ENCODE peak calls at places on chromosomes 5 and 9, in ten cellular contexts. X, Y, D, T, C, K, Q, F, N and I are unnamed samples.

GRCh38 chr9:116800074-116800473 is 113.0 kb downstream of the TRIM32 start:
- DNase-seq in X (no peak), Y (no peak), K (no peak), N (no peak), C (no peak), D (no peak), T (no peak), F (no peak), Q (no peak), I (no peak)

GRCh38 chr9:18472915-18473314 is 1.0 kb upstream of the ADAMTSL1 start:
- DNase-seq in D (no peak), F (no peak), K (no peak), Q (peak), C (no peak), T (no peak), N (no peak), Y (no peak), X (peak), I (no peak)

GRCh38 chr5:98365126-98365525 is 408.3 kb upstream of the RGMB start:
- DNase-seq in K (no peak), C (no peak), Y (peak), X (no peak), F (no peak), T (no peak), D (no peak), N (no peak), Q (no peak), I (no peak)

GRCh38 chr5:113607361-113607760 is 93.9 kb downstream of the YTHDC2 start:
- DNase-seq in C (no peak), T (no peak), D (no peak), Q (no peak), N (no peak), Y (no peak), X (no peak), K (no peak), F (no peak), I (no peak)

GRCh38 chr5:101531031-101531430 is 627.9 kb upstream of the ST8SIA4 start:
- DNase-seq in F (no peak), Y (no peak), T (no peak), C (no peak), K (no peak), D (no peak), N (no peak), Q (no peak), X (peak), I (no peak)

GRCh38 chr9:118686940-118687339 is 682.3 kb downstream of the BRINP1 start:
- DNase-seq in T (no peak), K (no peak), C (no peak), D (no peak), Y (no peak), X (no peak), N (no peak), F (no peak), Q (no peak), I (no peak)

GRCh38 chr9:85224729-85225128 is 517.0 kb downstream of the AGTPBP1 start:
- DNase-seq in N (peak), D (no peak), Y (no peak), C (no peak), T (no peak), K (peak), F (no peak), Q (peak), X (peak), I (no peak)

GRCh38 chr5:22708770-22709328 is 144.3 kb downstream of the CDH12 start:
- DNase-seq in F (no peak), Y (no peak), Q (no peak), D (no peak), N (no peak), X (no peak), T (no peak), C (no peak), K (no peak), I (no peak)

GRCh38 chr9:131398204-131398603 is 4.3 kb downstream of the PRRC2B start:
- DNase-seq in D (peak), C (no peak), Y (peak), Q (no peak), F (no peak), T (peak), N (peak), K (no peak), X (no peak), I (peak)

GRCh38 chr9:12329623-12329985 is 363.6 kb upstream of the TYRP1 start:
- DNase-seq in Q (no peak), C (no peak), K (no peak), Y (no peak), D (no peak), T (no peak), F (no peak), X (no peak), N (no peak), I (no peak)
- H3K4me3 ChIP-seq in Q (no peak), C (no peak), K (no peak), Y (no peak), D (no peak), T (no peak), F (no peak), X (no peak), N (no peak), I (no peak)

GRCh38 chr5:53111139-53111538 is 1.6 kb upstream of the MOCS2 start:
- DNase-seq in F (no peak), T (no peak), Q (no peak), X (no peak), N (no peak), K (no peak), D (no peak), C (no peak), Y (no peak), I (no peak)
- H3K4me3 ChIP-seq in F (no peak), T (no peak), Q (no peak), X (no peak), N (no peak), K (no peak), D (no peak), C (peak), Y (no peak), I (no peak)

GRCh38 chr9:114395768-114396167 is 8.0 kb upstream of the AKNA start:
- DNase-seq in K (no peak), D (no peak), Q (no peak), N (no peak), F (no peak), T (no peak), Y (no peak), X (no peak), C (no peak), I (no peak)

GRCh38 chr9:114396558-114397218 is 8.9 kb upstream of the AKNA start:
- DNase-seq in C (no peak), K (peak), F (no peak), X (peak), T (no peak), Y (no peak), D (peak), N (peak), Q (peak), I (no peak)

GRCh38 chr9:114397219-114397847 is 9.6 kb upstream of the AKNA start:
- DNase-seq in Q (no peak), T (no peak), D (no peak), F (no peak), C (no peak), Y (no peak), N (no peak), X (no peak), K (no peak), I (no peak)

GRCh38 chr9:114394523-114395193 is 6.9 kb upstream of the AKNA start:
- DNase-seq in Q (no peak), N (no peak), K (no peak), C (no peak), X (no peak), F (no peak), Y (no peak), T (no peak), D (no peak), I (no peak)

DNA sequence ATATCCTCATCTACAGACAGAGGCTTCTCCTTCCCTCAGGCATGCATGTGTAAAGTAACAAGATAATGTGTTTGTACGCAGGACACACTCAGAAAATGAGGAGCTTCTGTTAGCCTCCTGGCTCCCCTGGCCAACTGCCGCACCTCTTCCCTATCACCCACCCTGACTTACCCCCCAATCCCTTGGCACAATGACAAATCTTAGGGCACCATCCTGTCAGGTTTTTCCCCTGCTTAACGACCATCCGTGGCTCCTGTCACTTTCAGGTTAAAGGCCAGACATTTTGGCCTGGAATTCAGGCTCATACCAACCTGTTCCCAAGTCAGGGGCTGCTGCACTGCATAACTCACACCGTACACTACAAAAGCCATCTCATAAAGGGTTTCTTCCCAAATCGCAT is 7.4 kb upstream of the AKNA start:
- DNase-seq in X (no peak), C (no peak), F (no peak), T (no peak), D (no peak), Y (no peak), Q (no peak), K (no peak), N (no peak), I (no peak)
- H3K4me3 ChIP-seq in X (no peak), C (no peak), F (no peak), T (no peak), D (peak), Y (no peak), Q (no peak), K (no peak), N (no peak), I (no peak)

GRCh38 chr9:128770286-128770685 is 1.4 kb downstream of the ZER1 start:
- DNase-seq in N (no peak), F (no peak), X (no peak), Q (no peak), C (no peak), Y (peak), T (no peak), K (no peak), D (no peak), I (no peak)
- H3K4me3 ChIP-seq in N (peak), F (peak), X (no peak), Q (peak), C (peak), Y (peak), T (no peak), K (no peak), D (peak), I (no peak)

DNA sequence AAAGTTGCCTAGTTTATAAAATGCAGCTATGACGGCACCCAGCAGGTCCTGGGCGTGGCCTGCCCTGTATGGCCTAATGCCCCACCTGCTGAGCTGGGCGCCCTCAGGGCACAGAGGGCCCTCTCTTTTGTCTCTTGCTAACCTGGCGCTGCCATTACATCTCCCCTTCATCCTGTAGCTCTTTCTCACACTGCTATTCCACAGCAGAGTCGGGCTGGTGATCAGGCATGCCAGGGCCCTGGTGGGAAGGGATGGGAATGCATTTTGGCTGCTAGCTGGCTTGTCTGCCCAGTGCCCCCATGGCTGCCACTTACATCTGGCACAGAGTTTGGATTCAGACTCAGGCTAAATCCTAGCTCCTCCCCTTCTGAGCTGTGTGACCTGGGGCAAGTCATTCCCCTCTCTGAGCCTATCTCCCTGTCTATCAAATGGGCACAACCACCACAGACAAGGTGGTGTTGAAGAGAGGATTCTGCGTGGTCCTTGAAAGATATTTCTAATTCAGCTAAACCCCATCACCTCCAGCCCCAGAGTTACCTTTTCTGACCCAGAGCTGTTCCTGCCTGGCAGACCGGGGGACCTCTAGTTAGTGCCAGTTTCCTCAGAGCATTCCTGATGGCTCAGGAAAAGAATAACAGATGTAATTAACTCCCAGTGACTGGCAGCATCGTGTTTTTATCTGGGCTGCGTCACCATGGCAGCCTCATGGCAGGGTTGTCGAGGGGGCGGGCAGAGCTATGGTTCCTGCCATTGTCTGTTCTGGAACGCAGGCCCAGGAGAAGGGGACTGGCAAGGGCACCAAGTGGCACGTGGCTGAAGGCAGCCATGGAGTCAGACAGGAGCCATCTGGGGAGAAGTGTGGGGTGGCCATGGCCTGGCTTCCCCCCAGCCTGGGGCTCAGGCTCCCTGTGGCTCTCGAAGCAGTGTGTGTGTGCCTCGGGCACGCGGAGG is 6.3 kb downstream of the PRR7 start:
- DNase-seq in Q (peak), F (no peak), X (no peak), T (no peak), N (no peak), K (no peak), D (no peak), C (no peak), Y (peak), I (no peak)
- H3K4me3 ChIP-seq in Q (no peak), F (no peak), X (no peak), T (no peak), N (no peak), K (no peak), D (peak), C (no peak), Y (no peak), I (no peak)

DNA sequence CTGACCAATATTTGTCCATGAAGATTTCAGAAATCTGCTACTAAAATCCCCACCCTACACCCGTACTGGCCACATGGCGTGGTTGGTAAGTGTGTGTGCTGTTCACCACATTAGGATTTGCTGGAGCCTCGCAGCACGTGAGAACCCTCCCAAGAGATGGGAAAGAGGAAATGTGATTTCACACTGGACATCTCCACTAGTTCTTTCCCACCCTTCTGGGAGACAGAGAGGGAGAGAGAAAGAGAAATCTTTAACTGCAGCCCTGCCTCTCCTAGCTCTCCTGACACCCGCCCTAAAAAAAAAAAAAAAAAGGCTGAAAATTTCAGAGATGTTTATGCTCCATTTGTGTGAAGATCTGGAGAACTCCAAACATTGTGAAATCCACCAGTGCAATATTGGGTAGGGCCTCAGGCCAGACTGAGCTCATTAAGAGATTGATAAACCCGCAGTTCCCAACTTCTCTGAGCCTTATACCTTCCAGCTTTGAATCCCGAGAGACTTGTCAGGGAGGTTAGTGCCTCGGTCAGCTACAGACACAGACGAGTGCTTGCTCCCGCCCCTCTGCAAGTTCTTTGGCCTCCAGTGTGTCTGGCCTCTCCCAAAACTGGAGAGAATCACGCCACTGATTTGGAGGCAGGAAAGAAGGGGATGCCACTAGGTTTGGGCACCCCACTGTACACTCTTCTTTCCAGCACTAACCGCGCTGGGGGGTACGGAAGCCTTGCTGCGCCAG is 1.9 kb downstream of the SPRY4 start:
- DNase-seq in K (no peak), N (peak), Q (peak), C (no peak), X (peak), F (no peak), Y (peak), D (no peak), T (no peak), I (no peak)
- H3K4me3 ChIP-seq in K (peak), N (peak), Q (peak), C (peak), X (peak), F (peak), Y (peak), D (no peak), T (no peak), I (no peak)